ENCODE peak calls at places on chromosome 15, in seven cellular contexts. R, X, U, C, A, T and V are unnamed samples. For H3K4me1, the result is how much of the 10 kb centered on the place peaks cover.

GRCh38 chr15:31136612-31137328 is 35.2 kb upstream of the TRPM1 start:
- DNase-seq in R (no peak), X (no peak), U (no peak), C (no peak), A (no peak), T (no peak), V (no peak)

GRCh38 chr15:57496946-57497944 is 94.5 kb upstream of the MYZAP start:
- DNase-seq in R (peak), X (peak), U (no peak), C (no peak), A (peak), T (no peak), V (no peak)

GRCh38 chr15:57861039-57861638 is 154.6 kb downstream of the POLR2M start:
- DNase-seq in R (no peak), X (no peak), U (peak), C (peak), A (peak), T (peak), V (peak)

GRCh38 chr15:52790941-52791751 is 1.0 kb upstream of the ONECUT1 start:
- DNase-seq in R (no peak), X (peak), U (no peak), C (no peak), A (no peak), T (no peak), V (no peak)

GRCh38 chr15:37135225-37135624 is 34.9 kb upstream of the MEIS2 start:
- DNase-seq in R (no peak), X (no peak), U (no peak), C (no peak), A (no peak), T (peak), V (no peak)

GRCh38 chr15:78024141-78024567 is 53.4 kb downstream of the TBC1D2B start:
- DNase-seq in R (no peak), X (peak), U (peak), C (no peak), A (no peak), T (no peak), V (no peak)

GRCh38 chr15:57832183-57832582 is 125.7 kb downstream of the POLR2M start:
- DNase-seq in R (no peak), X (no peak), U (no peak), C (no peak), A (no peak), T (no peak), V (no peak)

GRCh38 chr15:62756326-62756994 is 286.1 kb upstream of the TPM1 start:
- DNase-seq in R (no peak), X (peak), U (no peak), C (no peak), A (peak), T (no peak), V (no peak)

GRCh38 chr15:69540622-69541021 is 88.0 kb downstream of the RPLP1 start:
- DNase-seq in R (no peak), X (no peak), U (no peak), C (no peak), A (no peak), T (no peak), V (no peak)

GRCh38 chr15:77025471-77025901 is 30.6 kb downstream of the PSTPIP1 start:
- DNase-seq in R (no peak), X (no peak), U (no peak), C (no peak), A (no peak), T (no peak), V (no peak)

GRCh38 chr15:34304613-34305012 is 33.0 kb downstream of the SLC12A6 start:
- DNase-seq in R (no peak), X (no peak), U (no peak), C (no peak), A (peak), T (no peak), V (no peak)

GRCh38 chr15:72902245-72902928 is 118.8 kb upstream of the ADPGK start:
- DNase-seq in R (peak), X (peak), U (peak), C (no peak), A (no peak), T (no peak), V (no peak)

GRCh38 chr15:57330619-57331018 is 45.7 kb upstream of the CGNL1 start:
- DNase-seq in R (no peak), X (no peak), U (no peak), C (no peak), A (no peak), T (no peak), V (no peak)

GRCh38 chr15:97521894-97522293 is 438.6 kb upstream of the ARRDC4 start:
- DNase-seq in R (no peak), X (peak), U (no peak), C (no peak), A (no peak), T (no peak), V (no peak)

GRCh38 chr15:96225642-96226259 is 104.7 kb upstream of the NR2F2 start:
- DNase-seq in R (no peak), X (no peak), U (no peak), C (no peak), A (peak), T (no peak), V (peak)

GRCh38 chr15:49620174-49620573 is 444 bp downstream of the FAM227B start:
- DNase-seq in R (no peak), X (no peak), U (peak), C (no peak), A (no peak), T (no peak), V (no peak)

GRCh38 chr15:78492841-78493240 is 14.5 kb upstream of the HYKK start:
- DNase-seq in R (no peak), X (no peak), U (no peak), C (no peak), A (no peak), T (no peak), V (no peak)

DNA sequence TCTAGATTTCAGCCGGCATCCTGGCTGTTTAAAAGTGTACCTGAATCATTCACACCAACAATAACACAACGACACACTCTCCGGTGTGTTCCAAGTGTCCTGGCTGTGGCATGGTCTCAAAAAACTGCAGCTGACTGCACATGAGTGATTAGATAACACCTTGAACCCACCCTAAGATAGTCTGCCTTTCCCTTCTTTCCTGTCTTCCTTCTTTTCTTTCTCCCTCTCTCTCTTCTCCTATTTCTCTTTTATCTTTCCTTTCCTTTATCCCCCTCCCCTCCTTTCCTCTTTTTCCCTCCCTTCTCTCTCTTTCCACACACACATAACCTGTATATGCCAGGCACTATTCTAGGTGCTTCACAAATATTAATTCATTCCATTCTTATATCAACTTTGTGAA is 1.2 kb upstream of the FAH start:
- DNase-seq in R (no peak), X (no peak), U (no peak), C (no peak), A (no peak), T (no peak), V (no peak)
- H3K27ac ChIP-seq in R (peak), X (no peak), U (no peak), C (no peak), A (no peak), T (no peak), V (no peak)

GRCh38 chr15:88650556-88650955 is 11.7 kb downstream of the ISG20 start:
- DNase-seq in R (no peak), X (no peak), U (no peak), C (no peak), A (no peak), T (no peak), V (no peak)

GRCh38 chr15:88649753-88650551 is 11.1 kb downstream of the ISG20 start:
- DNase-seq in R (no peak), X (no peak), U (no peak), C (no peak), A (no peak), T (no peak), V (no peak)

GRCh38 chr15:88647362-88648105 is 8.7 kb downstream of the ISG20 start:
- DNase-seq in R (peak), X (no peak), U (no peak), C (no peak), A (no peak), T (no peak), V (no peak)

GRCh38 chr15:88648357-88649214 is 9.8 kb downstream of the ISG20 start:
- DNase-seq in R (peak), X (no peak), U (peak), C (no peak), A (no peak), T (no peak), V (no peak)

GRCh38 chr15:88649286-88649733 is 10.5 kb downstream of the ISG20 start:
- DNase-seq in R (peak), X (peak), U (peak), C (no peak), A (peak), T (peak), V (peak)
- TF ChIP-seq CTCF in R (no peak), X (no peak), U (no peak), C (no peak), A (no peak), T (no peak), V (no peak)

DNA sequence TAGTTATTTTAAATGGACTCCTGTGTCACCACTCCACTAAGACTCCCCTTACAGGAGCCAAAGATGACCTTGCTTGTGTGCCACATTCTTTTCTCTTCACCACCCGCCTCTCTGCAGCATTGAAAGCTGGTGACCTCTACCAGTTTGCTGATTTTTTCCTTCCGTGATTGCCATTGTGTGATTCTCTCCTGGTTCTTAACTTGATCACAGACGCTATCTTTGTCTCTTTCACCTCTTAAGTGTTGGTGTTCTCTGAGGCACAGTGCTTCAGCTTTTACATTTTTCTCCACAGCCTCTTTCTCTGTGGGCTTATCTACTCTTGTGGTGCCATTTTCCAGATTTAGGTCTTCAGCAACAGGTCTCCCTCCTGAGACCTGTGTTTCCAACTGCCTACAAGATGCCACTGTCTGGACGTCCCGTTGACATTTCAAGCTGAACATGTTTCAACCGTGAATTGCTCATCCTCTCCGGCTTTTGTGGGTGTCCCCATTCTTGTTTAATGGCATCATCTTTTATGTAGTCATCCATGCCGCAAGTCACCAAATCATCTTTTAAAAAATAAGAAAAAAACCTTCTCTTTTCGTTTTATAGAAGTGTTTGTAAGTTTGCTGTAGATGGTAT is 26.5 kb downstream of the IQGAP1 start:
- DNase-seq in R (no peak), X (no peak), U (peak), C (no peak), A (no peak), T (no peak), V (peak)
- H3K4me1 ChIP-seq in R (half or more), X (half or more), U (half or more), C (under half), A (under half), T (half or more), V (under half)

GRCh38 chr15:44718180-44718926 is 7.0 kb downstream of the B2M start:
- DNase-seq in R (no peak), X (no peak), U (no peak), C (no peak), A (no peak), T (no peak), V (no peak)

GRCh38 chr15:44719293-44719999 is 8.1 kb downstream of the B2M start:
- DNase-seq in R (no peak), X (no peak), U (no peak), C (peak), A (peak), T (no peak), V (no peak)

GRCh38 chr15:44720460-44721185 is 9.3 kb downstream of the B2M start:
- DNase-seq in R (no peak), X (no peak), U (no peak), C (no peak), A (no peak), T (no peak), V (peak)

GRCh38 chr15:44716983-44717602 is 5.8 kb downstream of the B2M start:
- DNase-seq in R (no peak), X (no peak), U (no peak), C (no peak), A (no peak), T (no peak), V (no peak)

DNA sequence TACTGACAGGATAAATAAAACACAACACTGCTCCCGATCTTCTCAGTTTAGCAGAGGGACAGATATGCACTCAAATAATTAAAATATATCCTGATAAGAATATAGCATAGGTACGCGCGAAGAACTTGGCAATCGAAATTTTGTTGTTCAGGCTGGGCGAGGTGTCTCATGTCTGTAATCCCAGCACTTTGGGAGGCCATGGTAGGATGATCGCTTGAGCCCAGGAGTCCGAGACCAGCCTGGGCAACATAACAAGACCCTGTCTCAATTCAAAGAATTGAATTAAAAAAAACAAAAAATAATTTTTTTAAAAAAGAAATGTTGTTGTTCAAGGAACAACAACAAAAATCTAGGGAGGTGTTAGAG is 7.6 kb downstream of the B2M start:
- DNase-seq in R (no peak), X (no peak), U (no peak), C (no peak), A (no peak), T (no peak), V (no peak)
- H3K27ac ChIP-seq in R (peak), X (no peak), U (no peak), C (peak), A (peak), T (no peak), V (no peak)

DNA sequence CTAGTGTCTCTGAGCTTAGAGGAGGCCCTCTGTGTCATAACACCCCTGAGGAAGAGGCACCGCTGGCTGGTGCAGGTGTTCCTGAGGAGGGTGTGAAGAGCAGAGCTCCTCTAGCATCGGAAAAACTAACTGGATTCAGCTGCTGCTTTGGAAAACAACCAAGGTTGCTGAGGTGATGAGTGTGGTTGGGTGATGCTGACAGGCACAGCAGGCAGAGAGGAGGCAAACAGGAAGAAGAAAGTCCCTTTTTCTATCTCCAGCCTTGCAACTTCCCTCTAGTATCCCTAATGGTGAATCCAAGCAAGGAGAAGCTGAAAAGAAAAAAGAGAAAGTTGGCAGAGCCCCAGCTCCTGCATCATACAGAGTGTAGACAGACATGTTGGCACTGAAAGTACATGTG is 3.8 kb upstream of the OR4F15 start:
- DNase-seq in R (no peak), X (no peak), U (no peak), C (no peak), A (no peak), T (no peak), V (no peak)
- TF ChIP-seq CTCF in R (no peak), X (no peak), U (no peak), C (no peak), A (no peak), T (no peak), V (no peak)

GRCh38 chr15:74781673-74782595 is at the start of gene CSK:
- DNase-seq in R (peak), X (peak), U (peak), C (peak), A (no peak), T (no peak), V (peak)

GRCh38 chr15:74779162-74779648 is 2.7 kb upstream of the CSK start:
- DNase-seq in R (no peak), X (no peak), U (no peak), C (no peak), A (no peak), T (no peak), V (no peak)

GRCh38 chr15:74780523-74780982 is 1.3 kb upstream of the CSK start:
- DNase-seq in R (no peak), X (no peak), U (no peak), C (no peak), A (no peak), T (no peak), V (no peak)

GRCh38 chr15:74782596-74783071 is 754 bp downstream of the CSK start:
- DNase-seq in R (no peak), X (no peak), U (no peak), C (no peak), A (no peak), T (no peak), V (no peak)

GRCh38 chr15:74780983-74781672 is 752 bp upstream of the CSK start:
- DNase-seq in R (no peak), X (no peak), U (no peak), C (peak), A (no peak), T (no peak), V (no peak)
- H3K4me1 ChIP-seq in R (half or more), X (half or more), U (half or more), C (half or more), A (half or more), T (under half), V (under half)